ENCODE peak calls at places on chromosome 16, in nine cellular contexts. J is PC-9; G is HCT116; W is body of pancreas; L is HAP-1; P is RWPE2; R is heart left ventricle; A is CD8-positive, alpha-beta T cell; D is mesenchymal stem cell. Y is an unnamed sample.

GRCh38 chr16:64969221-64969620 is 152.6 kb downstream of the CDH11 start:
- DNase-seq in G (no peak), A (no peak), W (no peak), L (no peak), R (no peak), D (peak; percentile 22), P (no peak), J (no peak), Y (no peak)

GRCh38 chr16:11136600-11136999 is 119.4 kb downstream of the SOCS1 start:
- DNase-seq in W (peak; percentile 45), G (no peak), J (peak; percentile 59), A (no peak), R (peak; percentile 78), D (peak; percentile 24), L (no peak), P (no peak), Y (peak; percentile 33)

GRCh38 chr16:30526823-30527634 is 663 bp upstream of the ZNF768 start:
- DNase-seq in J (peak; percentile 94), R (peak; percentile 100), D (peak; percentile 99), G (peak; percentile 94), A (peak; percentile 53), L (peak; percentile 99), W (peak; percentile 99), P (peak; percentile 98), Y (peak; percentile 98)

GRCh38 chr16:54597222-54597621 is 310.6 kb upstream of the IRX3 start:
- DNase-seq in G (no peak), P (no peak), L (no peak), R (no peak), W (no peak), D (no peak), A (no peak), J (no peak), Y (no peak)

GRCh38 chr16:59665618-59666220 is 931.6 kb upstream of the GOT2 start:
- DNase-seq in L (no peak), A (no peak), W (no peak), G (no peak), R (no peak), J (no peak), P (no peak), D (no peak), Y (no peak)

GRCh38 chr16:83781-84615 is 6.0 kb downstream of the MPG start:
- DNase-seq in A (no peak), J (no peak), D (peak; percentile 48), W (no peak), R (no peak), P (no peak), L (no peak), G (no peak), Y (no peak)

GRCh38 chr16:29688172-29688571 is 9.2 kb downstream of the QPRT start:
- DNase-seq in L (no peak), D (no peak), P (no peak), R (no peak), A (no peak), W (no peak), G (no peak), J (no peak), Y (no peak)

GRCh38 chr16:84169765-84170310 is 17.0 kb downstream of the TAF1C start:
- DNase-seq in P (no peak), W (no peak), R (no peak), L (no peak), J (no peak), D (no peak), G (no peak), A (no peak), Y (no peak)

GRCh38 chr16:50326835-50327465 is 41.8 kb downstream of the BRD7 start:
- DNase-seq in G (peak; percentile 31), R (no peak), J (no peak), D (peak; percentile 44), W (no peak), P (no peak), L (no peak), A (peak; percentile 32), Y (no peak)

GRCh38 chr16:62615526-62615925 is 579.3 kb upstream of the CDH8 start:
- DNase-seq in R (no peak), J (no peak), L (no peak), D (peak; percentile 31), A (no peak), P (no peak), G (no peak), W (no peak), Y (no peak)

GRCh38 chr16:53518550-53519416 is 15.8 kb upstream of the AKTIP start:
- DNase-seq in A (peak; percentile 45), W (no peak), R (no peak), G (no peak), J (no peak), L (no peak), P (no peak), D (no peak), Y (no peak)

GRCh38 chr16:73058616-73059409 is 10.9 kb upstream of the ZFHX3 start:
- DNase-seq in G (peak; percentile 38), R (peak; percentile 82), A (no peak), W (peak; percentile 53), D (peak; percentile 60), J (no peak), P (no peak), L (peak; percentile 77), Y (no peak)

DNA sequence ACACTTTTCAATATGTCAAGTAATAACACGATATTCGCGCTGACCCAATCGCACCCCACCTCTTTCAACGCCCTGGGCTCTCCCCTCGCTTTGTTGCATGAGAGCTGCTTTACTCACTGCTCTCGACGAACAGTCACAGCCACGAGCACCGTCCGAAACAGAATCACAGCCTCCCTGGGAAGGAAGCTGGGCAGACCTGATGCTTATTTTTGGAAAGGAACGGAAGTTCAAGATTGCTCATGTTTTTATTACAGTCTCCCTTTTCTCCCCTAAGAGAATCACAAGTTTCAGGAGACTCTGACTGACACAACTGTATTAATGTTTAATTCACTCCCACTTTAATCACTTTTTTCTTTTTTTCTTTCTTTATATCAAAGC is 67.8 kb downstream of the ANKRD11 start:
- DNase-seq in A (no peak), D (no peak), L (no peak), G (no peak), R (peak; percentile 43), J (no peak), W (no peak), P (no peak), Y (peak; percentile 35)
- H3K4me1 ChIP-seq in A (peaks cover 91% of the 10 kb centered on the region), D (peaks cover 25% of the 10 kb centered on the region), L (no peaks in the 10 kb centered on the region), G (no peaks in the 10 kb centered on the region), R (peaks cover 37% of the 10 kb centered on the region), J (no peaks in the 10 kb centered on the region), W (peaks cover 49% of the 10 kb centered on the region), P (no peaks in the 10 kb centered on the region), Y (peaks cover 46% of the 10 kb centered on the region)

DNA sequence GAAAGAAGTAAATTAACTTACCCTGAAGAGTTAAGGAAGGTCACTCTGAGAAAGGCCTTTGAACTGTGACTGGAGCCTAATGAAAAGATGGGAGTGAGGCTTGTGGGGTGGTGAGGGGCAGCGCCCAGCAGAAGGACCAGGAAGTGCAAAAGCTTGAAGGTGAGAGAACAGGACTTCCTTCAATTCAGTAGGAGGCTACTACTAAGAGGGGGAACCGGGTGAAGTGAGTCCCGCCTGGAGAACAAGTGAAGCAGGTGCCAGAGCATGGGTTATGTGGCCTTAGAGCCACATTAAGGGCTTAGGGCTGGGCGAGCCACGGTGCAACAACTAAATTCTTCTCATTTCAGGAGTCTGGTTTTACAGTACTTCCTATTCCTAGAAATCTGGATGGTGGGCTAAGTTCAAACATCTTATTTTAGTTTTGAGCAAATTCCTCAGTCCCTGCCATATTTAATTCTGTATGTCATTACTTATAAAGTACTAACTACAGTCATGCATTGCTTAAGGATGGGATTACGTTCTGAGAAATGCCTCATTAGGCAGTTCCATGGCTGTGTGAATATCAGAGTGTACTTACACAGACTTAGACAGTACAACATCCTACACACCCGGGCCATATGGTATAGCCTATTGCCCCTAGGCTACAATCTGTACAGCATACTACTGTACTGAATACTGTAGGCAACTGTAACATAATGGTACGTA is 5.1 kb downstream of the CFAP20 start:
- DNase-seq in J (no peak), W (no peak), D (no peak), R (no peak), L (no peak), G (no peak), P (no peak), A (no peak), Y (no peak)
- H3K4me1 ChIP-seq in J (peaks cover 51% of the 10 kb centered on the region), W (peaks cover 76% of the 10 kb centered on the region), D (peaks cover 16% of the 10 kb centered on the region), R (peaks cover 65% of the 10 kb centered on the region), L (peaks cover 40% of the 10 kb centered on the region), G (peaks cover 10% of the 10 kb centered on the region), P (peaks cover 49% of the 10 kb centered on the region), A (peaks cover 41% of the 10 kb centered on the region), Y (peaks cover 31% of the 10 kb centered on the region)

DNA sequence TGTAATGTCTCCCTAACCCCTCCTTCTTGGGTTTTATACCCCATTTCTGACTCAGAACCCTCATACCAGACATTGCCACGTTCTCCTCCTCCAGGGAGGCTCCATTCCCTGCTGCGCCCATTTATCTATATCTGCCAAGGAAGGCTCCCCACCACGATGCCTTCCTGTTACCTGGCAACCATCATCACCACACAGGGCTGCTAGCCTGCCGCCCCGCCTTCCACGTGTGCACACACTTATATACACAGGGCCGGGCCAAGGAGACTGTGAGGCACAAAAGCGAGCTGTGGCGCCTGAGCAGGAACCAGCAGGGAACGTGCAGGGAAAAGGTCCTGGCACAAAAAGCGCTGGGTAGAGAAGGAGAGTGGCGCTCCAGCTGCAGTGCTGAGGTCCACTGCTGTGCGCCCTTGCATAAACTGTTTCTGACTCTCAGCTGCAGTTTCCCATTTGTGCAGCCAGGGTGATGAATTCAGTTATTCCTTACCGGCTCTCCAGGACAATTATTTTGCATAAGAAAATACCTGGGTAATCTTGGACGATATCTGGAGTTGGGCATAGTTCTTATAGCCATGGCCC is 261.7 kb downstream of the CBLN1 start:
- DNase-seq in R (no peak), J (no peak), A (no peak), D (no peak), G (no peak), W (peak; percentile 24), P (no peak), L (no peak), Y (no peak)
- H3K4me1 ChIP-seq in R (no peaks in the 10 kb centered on the region), J (no peaks in the 10 kb centered on the region), A (no peaks in the 10 kb centered on the region), D (peaks cover 15% of the 10 kb centered on the region), G (peaks cover 10% of the 10 kb centered on the region), W (no peaks in the 10 kb centered on the region), P (peaks cover 38% of the 10 kb centered on the region), L (peaks cover 8% of the 10 kb centered on the region), Y (no peaks in the 10 kb centered on the region)

GRCh38 chr16:8866118-8866883 is 2.5 kb downstream of the CARHSP1 start:
- DNase-seq in L (peak; percentile 70), G (no peak), J (no peak), P (no peak), R (no peak), W (peak; percentile 59), A (no peak), D (peak; percentile 51), Y (no peak)

GRCh38 chr16:8868272-8869211 is at the start of gene CARHSP1:
- DNase-seq in W (peak; percentile 89), G (peak; percentile 70), L (peak; percentile 94), R (peak; percentile 92), J (peak; percentile 83), A (peak; percentile 55), D (peak; percentile 93), P (peak; percentile 88), Y (peak; percentile 96)

GRCh38 chr16:8866884-8867482 is 1.8 kb downstream of the CARHSP1 start:
- DNase-seq in L (no peak), J (no peak), G (no peak), W (no peak), R (no peak), P (no peak), A (no peak), D (peak; percentile 39), Y (no peak)

GRCh38 chr16:8869212-8869987 is 594 bp upstream of the CARHSP1 start:
- DNase-seq in W (no peak), D (peak; percentile 58), G (no peak), A (no peak), L (peak; percentile 60), R (no peak), J (no peak), P (no peak), Y (no peak)

GRCh38 chr16:8867483-8868271 is 1.1 kb downstream of the CARHSP1 start:
- DNase-seq in P (no peak), D (peak; percentile 41), A (no peak), L (peak; percentile 67), J (no peak), G (no peak), W (peak; percentile 68), R (no peak), Y (peak; percentile 50)
- H3K4me1 ChIP-seq in P (peaks cover 24% of the 10 kb centered on the region), D (peaks cover 47% of the 10 kb centered on the region), A (peaks cover 53% of the 10 kb centered on the region), L (peaks cover 27% of the 10 kb centered on the region), J (peaks cover 46% of the 10 kb centered on the region), G (peaks cover 60% of the 10 kb centered on the region), W (peaks cover 68% of the 10 kb centered on the region), R (peaks cover 38% of the 10 kb centered on the region), Y (peaks cover 41% of the 10 kb centered on the region)